ENCODE peak calls at places on chromosomes 2 and 18, in nine cellular contexts. O is GM10248; B is AG10803; Z is progenitor cell of endocrine pancreas; J is HCT116; M is fibroblast of mammary gland; X is CD4-positive, alpha-beta T cell; P is cardiac muscle cell; S is AG04449. V is an unnamed sample.

GRCh38 chr2:112884869-112885502 is 26.0 kb upstream of the IL37 start:
- DNase-seq in J (peak), P (peak), X (peak), Z (peak), B (peak), O (peak), M (peak), S (no peak), V (no peak)

GRCh38 chr2:54497738-54498680 is 41.9 kb downstream of the SPTBN1 start:
- DNase-seq in B (peak), Z (no peak), X (no peak), P (peak), M (peak), O (no peak), S (no peak), J (no peak), V (no peak)

GRCh38 chr2:127623388-127624320 is 22.3 kb upstream of the GPR17 start:
- DNase-seq in X (no peak), O (no peak), J (no peak), Z (no peak), B (no peak), P (no peak), S (no peak), M (peak), V (no peak)

GRCh38 chr2:949894-950626 is 589 bp upstream of the SNTG2 start:
- DNase-seq in B (no peak), J (no peak), O (no peak), Z (no peak), S (no peak), X (no peak), P (peak), M (no peak), V (no peak)

GRCh38 chr18:74945774-74946545 is 263.0 kb downstream of the PTGR3 start:
- DNase-seq in O (no peak), S (no peak), X (no peak), Z (no peak), M (peak), P (no peak), J (no peak), B (peak), V (no peak)

GRCh38 chr2:120352701-120353590 is 7.0 kb downstream of the INHBB start:
- DNase-seq in O (no peak), X (no peak), P (no peak), B (no peak), Z (no peak), S (no peak), J (no peak), M (no peak), V (no peak)

GRCh38 chr2:74845217-74845751 is 11.4 kb downstream of the HK2 start:
- DNase-seq in Z (no peak), M (peak), B (peak), J (peak), O (no peak), X (peak), S (peak), P (no peak), V (peak)

GRCh38 chr2:98458207-98458606 is 13.5 kb downstream of the INPP4A start:
- DNase-seq in B (peak), P (no peak), O (no peak), M (peak), X (peak), Z (no peak), S (no peak), J (no peak), V (no peak)

GRCh38 chr2:127901339-127902072 is 15.8 kb upstream of the AMMECR1L start:
- DNase-seq in M (peak), J (no peak), P (no peak), B (peak), O (no peak), Z (no peak), S (no peak), X (no peak), V (no peak)

GRCh38 chr2:23546913-23547312 is 161.9 kb downstream of the KLHL29 start:
- DNase-seq in Z (no peak), P (no peak), O (no peak), X (no peak), B (no peak), S (no peak), J (no peak), M (no peak), V (no peak)

GRCh38 chr2:169767243-169767888 is 31.3 kb upstream of the SSB start:
- DNase-seq in X (peak), O (peak), Z (no peak), B (peak), S (no peak), P (peak), J (peak), M (peak), V (no peak)

GRCh38 chr2:94958245-94958644 is 67.3 kb upstream of the MAL start:
- DNase-seq in O (no peak), X (no peak), J (no peak), Z (no peak), B (no peak), M (no peak), P (no peak), S (no peak), V (no peak)

GRCh38 chr2:94956797-94957391 is 68.6 kb upstream of the MAL start:
- DNase-seq in J (peak), S (no peak), O (peak), X (peak), M (peak), P (peak), B (peak), Z (no peak), V (no peak)

GRCh38 chr2:94960266-94960665 is 65.2 kb upstream of the MAL start:
- DNase-seq in J (no peak), O (no peak), B (no peak), M (no peak), Z (no peak), S (no peak), P (no peak), X (no peak), V (no peak)

GRCh38 chr2:94964193-94964592 is 61.3 kb upstream of the MAL start:
- DNase-seq in J (no peak), O (no peak), Z (no peak), B (no peak), P (no peak), S (no peak), M (no peak), X (no peak), V (no peak)

DNA sequence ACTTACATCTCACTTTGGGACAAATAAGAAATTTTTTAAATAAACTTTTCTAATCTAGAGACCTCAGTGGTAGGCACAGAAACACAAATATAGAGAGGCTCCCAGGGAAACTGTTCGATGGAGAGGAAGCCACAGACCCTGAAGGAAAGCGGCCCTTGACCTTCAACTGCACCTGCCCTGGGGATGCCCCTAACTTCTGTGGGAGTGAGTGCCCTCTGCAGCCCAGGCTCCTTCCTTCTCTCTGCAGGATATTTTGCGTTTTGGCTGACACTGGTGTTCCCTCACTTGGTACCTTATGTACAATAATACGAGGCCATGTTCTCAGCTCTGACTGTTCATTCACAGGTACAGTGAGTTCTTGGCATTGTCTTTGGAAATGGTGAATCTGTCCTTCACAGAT is 64.8 kb upstream of the MAL start:
- DNase-seq in X (no peak), S (no peak), Z (no peak), O (no peak), J (no peak), B (no peak), P (no peak), M (no peak), V (no peak)
- TF ChIP-seq CTCF in X (no peak), S (no peak), Z (no peak), O (no peak), J (no peak), B (no peak), P (no peak), M (no peak), V (no peak)

DNA sequence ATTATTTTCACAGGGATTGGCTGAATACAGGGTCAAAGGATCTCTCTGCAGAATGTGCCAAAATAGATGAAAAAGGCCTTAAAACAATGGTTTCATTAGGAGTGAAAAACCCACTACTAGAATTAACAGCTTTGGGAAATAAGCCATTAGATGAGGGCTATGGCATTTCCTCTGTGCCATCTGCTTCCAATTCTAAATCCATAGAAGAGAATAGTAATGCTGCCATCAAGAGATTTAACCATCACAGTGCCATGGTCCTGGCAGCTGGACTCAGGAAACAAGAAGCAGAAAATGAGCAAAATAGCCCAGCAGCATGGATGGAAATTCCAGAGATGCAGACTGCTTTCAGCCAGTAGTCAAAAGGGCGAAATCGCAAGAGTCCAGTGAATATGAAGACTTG is 175.3 kb downstream of the MC4R start:
- DNase-seq in J (no peak), P (no peak), S (no peak), M (no peak), X (no peak), Z (no peak), O (no peak), B (no peak), V (no peak)
- TF ChIP-seq CTCF in J (no peak), P (no peak), S (no peak), M (no peak), X (no peak), Z (no peak), O (no peak), B (no peak), V (no peak)

GRCh38 chr2:43142921-43143438 is 83.4 kb downstream of the ZFP36L2 start:
- DNase-seq in O (no peak), Z (no peak), M (peak), B (no peak), X (no peak), S (no peak), J (peak), P (no peak), V (no peak)
- TF ChIP-seq CTCF in O (peak), Z (no peak), M (no peak), B (no peak), X (no peak), S (no peak), J (peak), P (no peak), V (no peak)

GRCh38 chr2:99821039-99821438 is 321.4 kb downstream of the AFF3 start:
- DNase-seq in O (no peak), P (no peak), J (peak), M (peak), B (peak), Z (no peak), S (no peak), X (no peak), V (no peak)

GRCh38 chr2:99821572-99822369 is 320.6 kb downstream of the AFF3 start:
- DNase-seq in M (peak), Z (no peak), B (peak), P (no peak), J (no peak), S (no peak), O (no peak), X (no peak), V (peak)

GRCh38 chr2:99816908-99817307 is 325.5 kb downstream of the AFF3 start:
- DNase-seq in P (no peak), S (no peak), O (no peak), X (no peak), Z (no peak), M (no peak), J (no peak), B (no peak), V (no peak)

GRCh38 chr2:99818842-99819241 is 323.5 kb downstream of the AFF3 start:
- DNase-seq in Z (no peak), B (no peak), J (peak), X (no peak), O (no peak), P (peak), S (no peak), M (peak), V (no peak)

DNA sequence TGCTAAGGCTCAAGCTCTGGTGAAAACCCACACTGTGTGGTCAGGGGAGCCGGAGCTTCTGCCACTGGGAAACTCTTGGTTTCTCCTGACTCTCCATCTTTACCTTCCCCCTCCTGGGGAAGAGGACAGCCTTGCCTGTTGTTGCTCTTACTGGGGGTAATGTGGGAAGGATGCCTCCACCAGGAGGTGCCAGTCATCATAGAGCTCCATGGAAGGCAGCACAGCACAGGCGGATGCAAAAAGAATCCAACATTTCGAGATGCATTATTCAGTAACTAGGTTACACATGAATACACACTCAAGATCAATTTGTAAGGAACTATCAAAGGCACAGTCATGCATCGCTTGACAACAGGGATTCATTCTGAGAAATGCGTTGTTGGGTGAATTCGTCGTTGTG is 322.6 kb downstream of the AFF3 start:
- DNase-seq in Z (no peak), M (peak), S (no peak), O (no peak), J (no peak), B (no peak), P (no peak), X (no peak), V (no peak)
- TF ChIP-seq CTCF in Z (no peak), M (peak), S (peak), O (no peak), J (no peak), B (no peak), P (no peak), X (no peak), V (no peak)

GRCh38 chr18:48020337-48021250 is 90.1 kb upstream of the SMAD2 start:
- DNase-seq in Z (no peak), P (no peak), B (no peak), M (no peak), X (no peak), S (no peak), J (no peak), O (no peak), V (no peak)
- TF ChIP-seq CTCF in Z (no peak), P (no peak), B (no peak), M (no peak), X (no peak), S (no peak), J (no peak), O (no peak), V (no peak)

DNA sequence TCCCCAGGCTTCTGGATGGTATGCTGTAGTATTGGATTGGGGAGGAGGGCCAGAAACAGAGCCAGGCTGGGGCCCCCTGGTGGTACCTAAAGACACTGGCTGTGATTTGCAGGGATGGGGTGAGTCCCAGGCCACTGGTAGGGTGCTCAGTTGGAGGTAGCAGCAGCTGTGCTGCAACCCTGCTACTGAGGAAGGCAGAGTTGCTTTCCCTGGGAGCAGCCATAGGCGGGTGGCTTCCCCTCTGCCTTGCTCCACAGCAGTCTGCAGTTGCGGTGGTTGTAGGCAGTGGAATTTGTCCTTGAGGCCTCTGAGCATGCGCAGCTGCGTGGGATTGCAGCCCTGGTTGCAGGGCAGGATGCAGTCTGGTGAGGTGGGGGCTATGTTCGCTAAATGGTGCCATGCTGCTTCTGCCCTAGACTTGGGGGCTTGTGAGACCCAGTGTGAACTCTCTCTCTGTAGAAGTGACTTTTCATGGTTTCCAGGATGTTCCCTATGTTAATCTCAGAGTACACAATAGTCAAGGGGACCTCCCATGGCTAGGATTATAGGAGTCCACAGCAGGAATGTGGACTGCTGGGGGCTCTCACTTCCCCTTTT is 443.5 kb downstream of the XIRP2 start:
- DNase-seq in J (no peak), B (no peak), O (no peak), P (peak), S (no peak), M (no peak), X (no peak), Z (no peak), V (no peak)
- TF ChIP-seq CTCF in J (peak), B (no peak), O (no peak), P (peak), S (peak), M (peak), X (no peak), Z (peak), V (no peak)

GRCh38 chr2:214232266-214232665 is 178.6 kb upstream of the VWC2L start:
- DNase-seq in M (no peak), J (no peak), B (peak), P (no peak), S (no peak), X (no peak), O (no peak), Z (no peak), V (no peak)
- TF ChIP-seq CTCF in M (no peak), J (no peak), B (no peak), P (no peak), S (no peak), X (no peak), O (no peak), Z (no peak), V (no peak)

GRCh38 chr18:54672109-54672508 is 81.1 kb downstream of the DYNAP start:
- DNase-seq in O (no peak), P (no peak), J (no peak), Z (no peak), S (no peak), B (no peak), M (no peak), X (no peak), V (no peak)

GRCh38 chr18:54675076-54675475 is 84.0 kb downstream of the DYNAP start:
- DNase-seq in J (no peak), X (no peak), O (no peak), B (no peak), S (no peak), M (peak), Z (no peak), P (no peak), V (no peak)

GRCh38 chr18:54672846-54673475 is 81.9 kb downstream of the DYNAP start:
- DNase-seq in P (no peak), M (peak), Z (no peak), S (no peak), O (no peak), X (no peak), J (no peak), B (no peak), V (no peak)

DNA sequence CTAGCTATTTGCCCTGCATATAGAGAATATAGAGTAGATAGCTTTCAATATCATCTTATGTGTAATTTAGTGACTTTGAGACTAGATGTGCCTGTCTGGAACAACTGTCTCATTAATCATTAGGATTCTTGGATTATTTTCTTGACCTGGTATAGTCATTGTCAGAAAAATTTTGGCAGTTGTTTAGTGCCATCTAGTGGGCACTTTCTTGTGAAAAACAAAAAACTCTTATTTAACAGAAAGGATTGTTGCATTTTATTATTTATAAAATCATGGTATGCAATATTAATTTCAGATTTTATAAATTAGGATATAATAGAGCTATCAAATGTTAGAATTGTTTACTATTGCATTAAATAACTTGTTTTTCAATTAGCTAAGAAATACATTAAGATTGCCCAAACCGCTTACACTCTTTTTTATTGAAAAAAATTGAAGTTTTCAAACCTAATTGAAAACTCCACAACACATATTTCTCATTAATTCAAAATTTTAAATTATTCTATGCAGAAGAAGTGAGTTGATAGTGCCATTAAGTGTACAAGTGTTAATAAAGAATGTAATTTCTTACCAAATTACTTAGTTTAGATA is 80.3 kb downstream of the DYNAP start:
- DNase-seq in O (peak), S (no peak), M (peak), B (peak), X (no peak), Z (no peak), J (peak), P (peak), V (no peak)
- TF ChIP-seq CTCF in O (peak), S (peak), M (peak), B (peak), X (peak), Z (peak), J (peak), P (peak), V (peak)